ENCODE peak calls at places on chromosomes 12 and 14, in six cellular contexts. J is HS-5; H is stimulated activated CD4-positive, alpha-beta T cell treated with anti-CD3 and anti-CD28 coated beads, Interleukin-15, amount 100 ng/mL, for 48 hours; L is NCI-H1436 treated with DMSO at 0.1 percent for 48 hours; O is activated T-cell treated with anti-CD3 and anti-CD28 coated beads, Interleukin-2, amount 50 U/mL, for 72 hours; B is CD8-positive, alpha-beta T cell. K is an unnamed sample.

GRCh38 chr14:67428501-67429031 is 16.6 kb upstream of the PLEK2 start:
- DNase-seq in B (no peak), J (no peak), O (no peak), H (no peak), L (no peak), K (no peak)

GRCh38 chr14:55336691-55337090 is 65.5 kb downstream of the FBXO34 start:
- DNase-seq in O (no peak), H (no peak), B (no peak), J (no peak), L (no peak), K (no peak)

GRCh38 chr12:3998968-3999792 is 126.0 kb upstream of the PARP11 start:
- DNase-seq in O (no peak), L (no peak), H (no peak), B (no peak), J (no peak), K (no peak)

GRCh38 chr12:43208221-43208620 is 343.8 kb downstream of the ADAMTS20 start:
- DNase-seq in H (no peak), O (no peak), B (no peak), J (no peak), L (no peak), K (no peak)

GRCh38 chr12:16766736-16767135 is 160.8 kb upstream of the LMO3 start:
- DNase-seq in J (no peak), O (no peak), L (no peak), B (no peak), H (no peak), K (no peak)

GRCh38 chr12:75350413-75350812 is 15.9 kb downstream of the GLIPR1L1 start:
- DNase-seq in O (no peak), J (no peak), H (no peak), L (no peak), B (no peak), K (no peak)

GRCh38 chr12:6238875-6239274 is 38.7 kb downstream of the CD9 start:
- DNase-seq in B (no peak), H (no peak), L (no peak), O (no peak), J (no peak), K (peak; percentile 10)

GRCh38 chr12:19822476-19822875 is 383.2 kb downstream of the AEBP2 start:
- DNase-seq in L (no peak), B (no peak), J (no peak), O (no peak), H (no peak), K (no peak)

GRCh38 chr14:58805605-58806358 is 168.0 kb downstream of the DACT1 start:
- DNase-seq in H (no peak), O (no peak), B (no peak), L (peak; percentile 96), J (no peak), K (no peak)

GRCh38 chr14:99549684-99550083 is 54.3 kb downstream of the CCDC85C start:
- DNase-seq in J (no peak), O (no peak), L (no peak), H (no peak), B (no peak), K (no peak)

GRCh38 chr12:84803661-84804060 is 108.9 kb downstream of the SLC6A15 start:
- DNase-seq in B (no peak), O (no peak), L (no peak), J (no peak), H (no peak), K (no peak)

GRCh38 chr12:55927588-55928502 is at the start of gene PYM1:
- DNase-seq in J (no peak), L (no peak), H (peak; percentile 65), O (peak; percentile 79), B (peak; percentile 59), K (peak; percentile 90)

GRCh38 chr12:110656071-110656655 is 32.8 kb downstream of the HVCN1 start:
- DNase-seq in B (no peak), H (no peak), O (no peak), L (no peak), J (no peak), K (no peak)

GRCh38 chr12:71092290-71092689 is 65.5 kb downstream of the TSPAN8 start:
- DNase-seq in H (no peak), B (no peak), J (no peak), O (no peak), L (no peak), K (no peak)

GRCh38 chr12:78388461-78388860 is 476.1 kb upstream of the SYT1 start:
- DNase-seq in B (no peak), J (no peak), L (no peak), O (no peak), H (no peak), K (no peak)

GRCh38 chr12:10214131-10214876 is 1.6 kb downstream of the GABARAPL1 start:
- DNase-seq in J (no peak), B (no peak), H (no peak), L (no peak), O (no peak), K (no peak)

GRCh38 chr14:78448483-78449094 is 278.4 kb downstream of the NRXN3 start:
- DNase-seq in J (peak; percentile 13), O (peak; percentile 59), B (peak; percentile 4), L (no peak), H (peak; percentile 12), K (no peak)

GRCh38 chr12:3158851-3159465 is 81.8 kb downstream of the TSPAN9 start:
- DNase-seq in O (no peak), H (no peak), L (no peak), B (no peak), J (no peak), K (peak; percentile 77)

GRCh38 chr14:68109132-68109531 is 289.6 kb downstream of the RAD51B start:
- DNase-seq in J (no peak), B (no peak), O (no peak), H (no peak), L (no peak), K (no peak)

GRCh38 chr14:50659327-50659974 is 8.7 kb downstream of the SAV1 start:
- DNase-seq in J (no peak), O (no peak), H (no peak), L (no peak), B (no peak), K (no peak)

GRCh38 chr14:60647081-60647836 is 2.0 kb downstream of the SIX1 start:
- DNase-seq in L (no peak), J (peak; percentile 58), O (no peak), H (no peak), B (no peak), K (peak; percentile 63)

GRCh38 chr12:116915326-116915725 is 4.6 kb downstream of the FBXW8 start:
- DNase-seq in L (no peak), J (no peak), H (no peak), O (no peak), B (no peak), K (no peak)

GRCh38 chr12:43760396-43760795 is 1.6 kb downstream of the IRAK4 start:
- DNase-seq in L (no peak), B (no peak), O (no peak), J (no peak), H (no peak), K (no peak)

GRCh38 chr14:58904771-58905170 is 267.0 kb downstream of the DACT1 start:
- DNase-seq in J (no peak), H (no peak), O (no peak), B (no peak), L (no peak), K (no peak)

K was measured in aorta.